ENCODE peak calls at places on chromosomes 1 and 21, in four cellular contexts. R, T, P and E are unnamed samples.

GRCh38 chr1:160830321-160831153 is 32.1 kb downstream of the CD244 start:
- DNase-seq in R (peak; percentile 46), T (peak; percentile 80), P (peak; percentile 43), E (no peak)

GRCh38 chr21:45003331-45004058 is 63.7 kb downstream of the SLX9 start:
- DNase-seq in R (peak; percentile 23), T (no peak), P (no peak), E (no peak)

GRCh38 chr1:212942679-212943392 is 7.5 kb upstream of the VASH2 start:
- DNase-seq in R (no peak), T (peak; percentile 69), P (no peak), E (no peak)

GRCh38 chr1:21610027-21610426 is 59.1 kb downstream of the RAP1GAP start:
- DNase-seq in R (no peak), T (no peak), P (no peak), E (no peak)

GRCh38 chr1:10253755-10254154 is 43.4 kb downstream of the KIF1B start:
- DNase-seq in R (peak; percentile 61), T (peak; percentile 79), P (peak; percentile 91), E (no peak)

GRCh38 chr1:11817192-11817591 is 11.2 kb downstream of the CLCN6 start:
- DNase-seq in R (no peak), T (no peak), P (no peak), E (no peak)

GRCh38 chr1:175376194-175376593 is 183.6 kb upstream of the KIAA0040 start:
- DNase-seq in R (no peak), T (peak; percentile 53), P (peak; percentile 16), E (no peak)

GRCh38 chr1:199515261-199515660 is 512.2 kb upstream of the NR5A2 start:
- DNase-seq in R (no peak), T (no peak), P (no peak), E (no peak)

GRCh38 chr1:241022366-241022765 is 334.6 kb downstream of the RGS7 start:
- DNase-seq in R (no peak), T (no peak), P (peak; percentile 18), E (no peak)

GRCh38 chr1:201597551-201598230 is 58.8 kb downstream of the NAV1 start:
- DNase-seq in R (no peak), T (no peak), P (no peak), E (no peak)

GRCh38 chr1:4117196-4117595 is 217.1 kb upstream of the C1orf174 start:
- DNase-seq in R (no peak), T (no peak), P (no peak), E (no peak)

GRCh38 chr1:209823143-209824041 is 4.4 kb upstream of the UTP25 start:
- DNase-seq in R (peak; percentile 95), T (peak; percentile 64), P (peak; percentile 87), E (no peak)

GRCh38 chr1:100927276-100927675 is 31.4 kb downstream of the SLC30A7 start:
- DNase-seq in R (no peak), T (no peak), P (no peak), E (no peak)

GRCh38 chr21:46187251-46187650 is 3.0 kb upstream of the SPATC1L start:
- DNase-seq in R (no peak), T (no peak), P (no peak), E (no peak)

GRCh38 chr1:237103021-237103420 is 61.0 kb downstream of the RYR2 start:
- DNase-seq in R (no peak), T (no peak), P (no peak), E (no peak)

GRCh38 chr1:227621211-227621610 is 57.9 kb downstream of the ZNF678 start:
- DNase-seq in R (no peak), T (no peak), P (peak; percentile 0), E (no peak)

GRCh38 chr1:33036051-33036525 is 595 bp downstream of the AK2 start:
- DNase-seq in R (peak; percentile 51), T (peak; percentile 17), P (peak; percentile 70), E (no peak)

GRCh38 chr1:184368354-184368753 is 18.5 kb upstream of the C1orf21 start:
- DNase-seq in R (no peak), T (no peak), P (no peak), E (no peak)

GRCh38 chr1:244730934-244731434 is 78.1 kb downstream of the DESI2 start:
- DNase-seq in R (no peak), T (no peak), P (no peak), E (no peak)

GRCh38 chr1:114468710-114469468 is 42.1 kb downstream of the TRIM33 start:
- DNase-seq in R (peak; percentile 90), T (no peak), P (peak; percentile 54), E (no peak)

GRCh38 chr1:106049595-106049994 is 1006.9 kb upstream of the PRMT6 start:
- DNase-seq in R (no peak), T (no peak), P (no peak), E (no peak)

GRCh38 chr1:225567789-225568188 is 85.1 kb downstream of the ENAH start:
- DNase-seq in R (no peak), T (no peak), P (no peak), E (no peak)

GRCh38 chr1:50970508-50970885 is 452 bp downstream of the CDKN2C start:
- DNase-seq in R (no peak), T (no peak), P (peak; percentile 41), E (no peak)

GRCh38 chr1:204080163-204080903 is 7.4 kb downstream of the SOX13 start:
- DNase-seq in R (peak; percentile 90), T (no peak), P (peak; percentile 89), E (no peak)

GRCh38 chr1:53473463-53473862 is 14.3 kb downstream of the DMRTB1 start:
- DNase-seq in R (no peak), T (peak; percentile 14), P (peak; percentile 49), E (no peak)

GRCh38 chr1:109671067-109671466 is 3.2 kb downstream of the GSTM2 start:
- DNase-seq in R (no peak), T (peak; percentile 36), P (no peak), E (no peak)

GRCh38 chr1:21149862-21150432 is 26.8 kb downstream of the EIF4G3 start:
- DNase-seq in R (peak; percentile 94), T (no peak), P (peak; percentile 96), E (no peak)

GRCh38 chr1:8040586-8040985 is 14.5 kb upstream of the ERRFI1 start:
- DNase-seq in R (peak; percentile 96), T (no peak), P (peak; percentile 99), E (no peak)

GRCh38 chr21:42503711-42504110 is 7.7 kb upstream of the RSPH1 start:
- DNase-seq in R (no peak), T (no peak), P (no peak), E (no peak)

GRCh38 chr1:210655511-210655910 is 326.8 kb downstream of the HHAT start:
- DNase-seq in R (no peak), T (no peak), P (no peak), E (no peak)

GRCh38 chr1:234311414-234311813 is 61.8 kb upstream of the COA6 start:
- DNase-seq in R (peak; percentile 74), T (no peak), P (no peak), E (no peak)

GRCh38 chr1:92483442-92484170 is 3.1 kb downstream of the GFI1 start:
- DNase-seq in R (peak; percentile 4), T (peak; percentile 78), P (peak; percentile 13), E (no peak)

GRCh38 chr1:34982820-34983376 is 2.2 kb downstream of the TMEM35B start:
- DNase-seq in R (no peak), T (no peak), P (no peak), E (no peak)

GRCh38 chr1:115430717-115431116 is 92.7 kb upstream of the NGF start:
- DNase-seq in R (peak; percentile 96), T (no peak), P (peak; percentile 99), E (no peak)

GRCh38 chr21:44870748-44871495 is 2.6 kb downstream of the PTTG1IP start:
- DNase-seq in R (peak; percentile 73), T (no peak), P (no peak), E (no peak)

GRCh38 chr21:32001390-32001789 is 128.6 kb downstream of the HUNK start:
- DNase-seq in R (no peak), T (no peak), P (no peak), E (no peak)

DNA sequence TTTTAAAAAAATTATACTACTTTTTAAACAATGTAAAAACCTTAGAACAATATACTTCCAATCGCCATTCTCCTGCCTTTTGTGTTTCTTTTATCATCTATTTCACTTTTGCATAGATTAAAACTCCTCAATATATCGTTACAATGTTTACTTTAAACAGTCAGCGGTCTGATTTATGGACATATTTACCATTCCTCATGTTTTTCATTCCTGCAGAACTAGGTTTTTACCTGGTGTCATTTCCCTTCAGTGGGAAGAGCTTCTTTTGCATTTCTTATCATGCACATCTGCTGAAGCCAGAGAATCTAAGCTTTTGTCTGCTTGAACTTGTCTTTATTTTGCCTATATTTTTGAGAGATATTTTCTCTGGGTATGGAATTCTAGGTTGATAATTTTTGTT is 277.4 kb upstream of the PLXNA2 start:
- DNase-seq in R (no peak), T (no peak), P (no peak), E (no peak)
- TF ChIP-seq EZH2 in R (no peak), T (no peak), P (no peak), E (no peak)

GRCh38 chr1:111739984-111740765 is 980 bp upstream of the INKA2 start:
- DNase-seq in R (peak; percentile 45), T (peak; percentile 9), P (peak; percentile 88), E (no peak)
- TF ChIP-seq EZH2 in R (no peak), T (no peak), P (no peak), E (no peak)

GRCh38 chr1:47432071-47433036 is 5.5 kb upstream of the FOXD2 start:
- DNase-seq in R (peak; percentile 78), T (no peak), P (peak; percentile 88), E (peak; percentile 34)
- TF ChIP-seq EZH2 in R (no peak), T (no peak), P (no peak), E (no peak)

GRCh38 chr1:2135866-2136265 is 58.7 kb downstream of the FAAP20 start:
- DNase-seq in R (no peak), T (no peak), P (no peak), E (no peak)

GRCh38 chr1:2134232-2134603 is 60.4 kb downstream of the FAAP20 start:
- DNase-seq in R (no peak), T (no peak), P (no peak), E (no peak)

GRCh38 chr1:2133879-2134215 is 60.7 kb downstream of the FAAP20 start:
- DNase-seq in R (no peak), T (no peak), P (no peak), E (no peak)

GRCh38 chr1:2135425-2135824 is 59.1 kb downstream of the FAAP20 start:
- DNase-seq in R (peak; percentile 92), T (no peak), P (peak; percentile 96), E (no peak)

DNA sequence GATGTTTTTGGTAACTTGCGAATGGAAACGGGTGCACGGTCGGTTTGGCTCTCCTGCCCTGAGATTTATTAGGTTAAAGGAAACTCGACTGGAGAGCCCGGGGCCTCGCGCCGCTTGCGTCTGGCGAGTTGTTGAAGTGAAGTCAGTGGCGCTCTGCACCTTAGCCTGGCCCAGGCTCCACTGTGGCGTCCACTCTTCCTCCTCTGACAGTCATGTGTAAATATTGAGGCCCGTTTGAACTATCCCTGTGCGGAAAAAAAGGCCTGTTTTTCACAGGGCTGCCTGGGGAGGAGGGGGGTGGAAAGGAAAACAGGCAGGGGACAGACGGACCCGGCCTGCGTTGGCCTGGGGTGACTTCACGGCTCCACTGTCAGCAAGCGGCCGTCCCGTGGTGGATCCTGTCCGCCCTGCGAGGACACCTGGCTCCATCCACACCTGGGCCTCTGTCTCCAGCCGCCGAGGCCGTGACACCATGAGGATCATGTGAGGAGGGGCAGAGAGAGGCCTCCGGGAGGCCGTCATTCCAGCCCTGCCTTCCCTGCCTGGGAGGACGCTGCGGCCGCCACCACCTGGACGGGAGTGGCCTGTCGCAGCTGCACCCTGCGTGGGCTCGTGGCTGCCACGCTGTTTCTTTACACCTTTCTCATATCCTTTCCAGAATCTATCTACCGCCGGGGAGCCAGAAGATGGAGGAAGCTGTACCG is 59.8 kb downstream of the FAAP20 start:
- DNase-seq in R (no peak), T (no peak), P (no peak), E (no peak)
- TF ChIP-seq EZH2 in R (no peak), T (no peak), P (no peak), E (no peak)